ENCODE peak calls at places on chromosome 2, in ten cellular contexts. One of them, this sample, is unnamed.

GRCh38 chr2:51526766-51527165 is 494.8 kb upstream of the NRXN1 start:
- DNase-seq in IMR-90: no peak
- DNase-seq in body of pancreas: no peak
- DNase-seq in tibial nerve: no peak
- DNase-seq in heart left ventricle: no peak
- DNase-seq in upper lobe of left lung: no peak
- DNase-seq in lower leg skin: no peak
- DNase-seq in stomach: no peak
- DNase-seq in breast epithelium: no peak
- DNase-seq in A549: no peak
- DNase-seq in this sample: no peak

GRCh38 chr2:170235860-170236638 is 58.1 kb downstream of the MYO3B start:
- DNase-seq in IMR-90: peak
- DNase-seq in body of pancreas: no peak
- DNase-seq in tibial nerve: no peak
- DNase-seq in heart left ventricle: no peak
- DNase-seq in upper lobe of left lung: no peak
- DNase-seq in lower leg skin: no peak
- DNase-seq in stomach: no peak
- DNase-seq in breast epithelium: no peak
- DNase-seq in A549: peak
- DNase-seq in this sample: peak

GRCh38 chr2:204434660-204435462 is 110.4 kb upstream of the PARD3B start:
- DNase-seq in IMR-90: peak
- DNase-seq in body of pancreas: no peak
- DNase-seq in tibial nerve: no peak
- DNase-seq in heart left ventricle: no peak
- DNase-seq in upper lobe of left lung: no peak
- DNase-seq in lower leg skin: no peak
- DNase-seq in stomach: no peak
- DNase-seq in breast epithelium: no peak
- DNase-seq in A549: no peak
- DNase-seq in this sample: no peak

GRCh38 chr2:237122214-237122666 is 36.6 kb downstream of the COPS8 start:
- DNase-seq in IMR-90: peak
- DNase-seq in body of pancreas: peak
- DNase-seq in tibial nerve: peak
- DNase-seq in heart left ventricle: peak
- DNase-seq in upper lobe of left lung: peak
- DNase-seq in lower leg skin: peak
- DNase-seq in stomach: peak
- DNase-seq in breast epithelium: peak
- DNase-seq in A549: peak
- DNase-seq in this sample: peak

GRCh38 chr2:120312861-120313694 is 32.9 kb upstream of the INHBB start:
- DNase-seq in IMR-90: peak
- DNase-seq in body of pancreas: peak
- DNase-seq in tibial nerve: peak
- DNase-seq in heart left ventricle: peak
- DNase-seq in upper lobe of left lung: peak
- DNase-seq in lower leg skin: peak
- DNase-seq in stomach: peak
- DNase-seq in breast epithelium: peak
- DNase-seq in A549: peak
- DNase-seq in this sample: peak

GRCh38 chr2:99096728-99097127 is 44.8 kb upstream of the C2orf15 start:
- DNase-seq in IMR-90: no peak
- DNase-seq in body of pancreas: no peak
- DNase-seq in tibial nerve: no peak
- DNase-seq in heart left ventricle: no peak
- DNase-seq in upper lobe of left lung: no peak
- DNase-seq in lower leg skin: no peak
- DNase-seq in stomach: no peak
- DNase-seq in breast epithelium: no peak
- DNase-seq in A549: no peak
- DNase-seq in this sample: no peak

GRCh38 chr2:240388471-240389301 is 46.8 kb upstream of the GPC1 start:
- DNase-seq in IMR-90: no peak
- DNase-seq in body of pancreas: no peak
- DNase-seq in tibial nerve: no peak
- DNase-seq in heart left ventricle: peak
- DNase-seq in upper lobe of left lung: no peak
- DNase-seq in lower leg skin: no peak
- DNase-seq in stomach: no peak
- DNase-seq in breast epithelium: no peak
- DNase-seq in A549: no peak
- DNase-seq in this sample: no peak

GRCh38 chr2:240946046-240946445 is 39.9 kb downstream of the CROCC2 start:
- DNase-seq in IMR-90: no peak
- DNase-seq in body of pancreas: no peak
- DNase-seq in tibial nerve: peak
- DNase-seq in heart left ventricle: peak
- DNase-seq in upper lobe of left lung: no peak
- DNase-seq in lower leg skin: peak
- DNase-seq in stomach: peak
- DNase-seq in breast epithelium: peak
- DNase-seq in A549: no peak
- DNase-seq in this sample: no peak

GRCh38 chr2:228039752-228040534 is 141.5 kb downstream of the SPHKAP start:
- DNase-seq in IMR-90: no peak
- DNase-seq in body of pancreas: peak
- DNase-seq in tibial nerve: no peak
- DNase-seq in heart left ventricle: no peak
- DNase-seq in upper lobe of left lung: no peak
- DNase-seq in lower leg skin: no peak
- DNase-seq in stomach: no peak
- DNase-seq in breast epithelium: no peak
- DNase-seq in A549: peak
- DNase-seq in this sample: peak

GRCh38 chr2:170073288-170073687 is 104.7 kb upstream of the MYO3B start:
- DNase-seq in IMR-90: peak
- DNase-seq in body of pancreas: peak
- DNase-seq in tibial nerve: peak
- DNase-seq in heart left ventricle: peak
- DNase-seq in upper lobe of left lung: no peak
- DNase-seq in lower leg skin: no peak
- DNase-seq in stomach: peak
- DNase-seq in breast epithelium: no peak
- DNase-seq in A549: no peak
- DNase-seq in this sample: no peak

GRCh38 chr2:206112108-206112507 is 26.1 kb upstream of the INO80D start:
- DNase-seq in IMR-90: no peak
- DNase-seq in body of pancreas: no peak
- DNase-seq in tibial nerve: no peak
- DNase-seq in heart left ventricle: no peak
- DNase-seq in upper lobe of left lung: no peak
- DNase-seq in lower leg skin: no peak
- DNase-seq in stomach: no peak
- DNase-seq in breast epithelium: no peak
- DNase-seq in A549: no peak
- DNase-seq in this sample: no peak

GRCh38 chr2:96895709-96896651 is 26.1 kb upstream of the SEMA4C start:
- DNase-seq in IMR-90: no peak
- DNase-seq in body of pancreas: no peak
- DNase-seq in tibial nerve: no peak
- DNase-seq in heart left ventricle: no peak
- DNase-seq in upper lobe of left lung: peak
- DNase-seq in lower leg skin: no peak
- DNase-seq in stomach: no peak
- DNase-seq in breast epithelium: no peak
- DNase-seq in A549: no peak
- DNase-seq in this sample: peak

GRCh38 chr2:68284896-68285295 is 32.6 kb upstream of the PPP3R1 start:
- DNase-seq in IMR-90: peak
- DNase-seq in body of pancreas: peak
- DNase-seq in tibial nerve: no peak
- DNase-seq in heart left ventricle: peak
- DNase-seq in upper lobe of left lung: no peak
- DNase-seq in lower leg skin: peak
- DNase-seq in stomach: no peak
- DNase-seq in breast epithelium: no peak
- DNase-seq in A549: no peak
- DNase-seq in this sample: no peak

GRCh38 chr2:109395487-109396337 is 218.1 kb downstream of the SEPTIN10 start:
- DNase-seq in IMR-90: no peak
- DNase-seq in body of pancreas: no peak
- DNase-seq in tibial nerve: no peak
- DNase-seq in heart left ventricle: no peak
- DNase-seq in upper lobe of left lung: no peak
- DNase-seq in lower leg skin: no peak
- DNase-seq in stomach: no peak
- DNase-seq in breast epithelium: no peak
- DNase-seq in A549: no peak
- DNase-seq in this sample: no peak

GRCh38 chr2:120783371-120783791 is 47.7 kb downstream of the GLI2 start:
- DNase-seq in IMR-90: peak
- DNase-seq in body of pancreas: no peak
- DNase-seq in tibial nerve: no peak
- DNase-seq in heart left ventricle: no peak
- DNase-seq in upper lobe of left lung: no peak
- DNase-seq in lower leg skin: no peak
- DNase-seq in stomach: peak
- DNase-seq in breast epithelium: no peak
- DNase-seq in A549: no peak
- DNase-seq in this sample: peak

GRCh38 chr2:235499306-235499812 is 5.5 kb downstream of the AGAP1 start:
- DNase-seq in IMR-90: no peak
- DNase-seq in body of pancreas: no peak
- DNase-seq in tibial nerve: no peak
- DNase-seq in heart left ventricle: no peak
- DNase-seq in upper lobe of left lung: no peak
- DNase-seq in lower leg skin: no peak
- DNase-seq in stomach: no peak
- DNase-seq in breast epithelium: no peak
- DNase-seq in A549: no peak
- DNase-seq in this sample: no peak

GRCh38 chr2:222300725-222301295 is 2.0 kb upstream of the PAX3 start:
- DNase-seq in IMR-90: no peak
- DNase-seq in body of pancreas: no peak
- DNase-seq in tibial nerve: no peak
- DNase-seq in heart left ventricle: no peak
- DNase-seq in upper lobe of left lung: no peak
- DNase-seq in lower leg skin: peak
- DNase-seq in stomach: no peak
- DNase-seq in breast epithelium: no peak
- DNase-seq in A549: no peak
- DNase-seq in this sample: no peak

GRCh38 chr2:158378926-158379325 is 77.6 kb downstream of the CCDC148 start:
- DNase-seq in IMR-90: no peak
- DNase-seq in body of pancreas: no peak
- DNase-seq in tibial nerve: no peak
- DNase-seq in heart left ventricle: no peak
- DNase-seq in upper lobe of left lung: no peak
- DNase-seq in lower leg skin: no peak
- DNase-seq in stomach: no peak
- DNase-seq in breast epithelium: no peak
- DNase-seq in A549: no peak
- DNase-seq in this sample: no peak
- TF ChIP-seq POLR2A in IMR-90: no peak
- TF ChIP-seq POLR2A in body of pancreas: no peak
- TF ChIP-seq POLR2A in tibial nerve: no peak
- TF ChIP-seq POLR2A in heart left ventricle: no peak
- TF ChIP-seq POLR2A in upper lobe of left lung: no peak
- TF ChIP-seq POLR2A in lower leg skin: no peak
- TF ChIP-seq POLR2A in stomach: no peak
- TF ChIP-seq POLR2A in breast epithelium: no peak
- TF ChIP-seq POLR2A in A549: no peak
- TF ChIP-seq POLR2A in this sample: no peak

GRCh38 chr2:201046881-201047280 is 24.6 kb downstream of the HYCC2 start:
- DNase-seq in IMR-90: no peak
- DNase-seq in body of pancreas: no peak
- DNase-seq in tibial nerve: no peak
- DNase-seq in heart left ventricle: no peak
- DNase-seq in upper lobe of left lung: no peak
- DNase-seq in lower leg skin: no peak
- DNase-seq in stomach: no peak
- DNase-seq in breast epithelium: no peak
- DNase-seq in A549: no peak
- DNase-seq in this sample: no peak
- TF ChIP-seq POLR2A in IMR-90: no peak
- TF ChIP-seq POLR2A in body of pancreas: no peak
- TF ChIP-seq POLR2A in tibial nerve: no peak
- TF ChIP-seq POLR2A in heart left ventricle: no peak
- TF ChIP-seq POLR2A in upper lobe of left lung: no peak
- TF ChIP-seq POLR2A in lower leg skin: no peak
- TF ChIP-seq POLR2A in stomach: no peak
- TF ChIP-seq POLR2A in breast epithelium: no peak
- TF ChIP-seq POLR2A in A549: no peak
- TF ChIP-seq POLR2A in this sample: no peak

DNA sequence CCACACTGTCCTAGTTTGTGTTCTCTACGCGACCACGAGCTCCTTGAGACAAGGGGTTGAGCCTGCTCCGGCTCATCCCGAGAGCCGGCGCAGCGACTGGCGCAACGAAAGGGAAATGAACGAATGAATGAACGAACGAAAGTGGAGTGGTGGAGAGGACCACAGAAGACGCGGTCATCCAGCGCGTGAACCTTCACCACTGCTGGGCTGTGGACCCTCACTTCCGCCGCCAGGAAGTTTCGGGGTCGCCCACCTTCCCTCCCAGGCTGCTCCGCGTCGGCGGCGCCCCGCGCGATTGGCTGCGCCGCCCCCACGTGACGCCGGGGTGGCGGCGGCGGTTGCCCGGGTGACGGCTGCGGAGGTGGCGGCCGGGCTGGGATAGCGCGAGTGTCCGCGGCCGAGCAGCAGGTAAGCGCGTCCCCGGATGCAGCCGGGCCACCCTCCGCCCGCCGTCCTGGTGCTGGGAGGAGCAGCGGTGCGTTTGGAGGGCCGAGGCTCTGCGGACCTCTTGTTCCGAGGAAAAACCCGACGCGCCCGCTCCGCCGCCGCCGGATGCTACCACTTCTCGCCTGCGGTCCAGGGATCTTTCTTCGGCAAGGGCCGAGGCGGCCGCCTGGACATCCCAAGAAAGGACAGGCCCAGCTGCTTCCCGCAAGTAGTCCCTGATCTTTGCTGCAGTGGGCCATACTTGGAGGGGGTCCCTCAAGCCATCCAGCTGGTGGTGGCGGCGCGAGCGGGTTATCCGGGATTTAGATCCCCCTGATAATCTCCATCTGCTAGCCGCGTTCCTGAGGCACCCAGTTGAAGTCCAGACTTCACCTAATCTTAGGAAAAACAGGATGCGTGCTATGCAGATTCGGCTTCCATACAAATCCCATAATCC is at the start of gene ARMC9:
- DNase-seq in IMR-90: peak
- DNase-seq in body of pancreas: peak
- DNase-seq in tibial nerve: peak
- DNase-seq in heart left ventricle: peak
- DNase-seq in upper lobe of left lung: peak
- DNase-seq in lower leg skin: peak
- DNase-seq in stomach: peak
- DNase-seq in breast epithelium: peak
- DNase-seq in A549: peak
- DNase-seq in this sample: peak
- TF ChIP-seq POLR2A in IMR-90: no peak
- TF ChIP-seq POLR2A in body of pancreas: peak
- TF ChIP-seq POLR2A in tibial nerve: no peak
- TF ChIP-seq POLR2A in heart left ventricle: peak
- TF ChIP-seq POLR2A in upper lobe of left lung: no peak
- TF ChIP-seq POLR2A in lower leg skin: no peak
- TF ChIP-seq POLR2A in stomach: no peak
- TF ChIP-seq POLR2A in breast epithelium: no peak
- TF ChIP-seq POLR2A in A549: peak
- TF ChIP-seq POLR2A in this sample: peak

GRCh38 chr2:195657634-195658540 is 861 bp downstream of the SLC39A10 start:
- DNase-seq in IMR-90: peak
- DNase-seq in body of pancreas: peak
- DNase-seq in tibial nerve: peak
- DNase-seq in heart left ventricle: peak
- DNase-seq in upper lobe of left lung: peak
- DNase-seq in lower leg skin: peak
- DNase-seq in stomach: peak
- DNase-seq in breast epithelium: peak
- DNase-seq in A549: peak
- DNase-seq in this sample: peak
- TF ChIP-seq POLR2A in IMR-90: peak
- TF ChIP-seq POLR2A in body of pancreas: peak
- TF ChIP-seq POLR2A in tibial nerve: no peak
- TF ChIP-seq POLR2A in heart left ventricle: no peak
- TF ChIP-seq POLR2A in upper lobe of left lung: peak
- TF ChIP-seq POLR2A in lower leg skin: no peak
- TF ChIP-seq POLR2A in stomach: no peak
- TF ChIP-seq POLR2A in breast epithelium: peak
- TF ChIP-seq POLR2A in A549: no peak
- TF ChIP-seq POLR2A in this sample: peak

This sample was measured in erythroblast.